ENCODE peak calls at places on chromosomes 5 and 9, in nine cellular contexts. One of them, this sample, is unnamed.

GRCh38 chr9:37262410-37262809 is 142.0 kb downstream of the ZCCHC7 start:
- DNase-seq in effector memory CD4-positive, alpha-beta T cell: no peak
- DNase-seq in A549: no peak
- DNase-seq in lung: no peak
- DNase-seq in OCI-LY7: no peak
- DNase-seq in colonic mucosa: no peak
- DNase-seq in tibial artery: no peak
- DNase-seq in astrocyte: no peak
- DNase-seq in aorta: no peak
- DNase-seq in this sample: no peak

GRCh38 chr5:175742290-175742994 is 84.6 kb downstream of the HRH2 start:
- DNase-seq in lung: no peak
- DNase-seq in colonic mucosa: no peak
- DNase-seq in aorta: no peak
- DNase-seq in A549: no peak
- DNase-seq in OCI-LY7: no peak
- DNase-seq in effector memory CD4-positive, alpha-beta T cell: no peak
- DNase-seq in astrocyte: no peak
- DNase-seq in tibial artery: no peak
- DNase-seq in this sample: no peak

GRCh38 chr9:91060520-91061343 is 259.1 kb downstream of the SYK start:
- DNase-seq in astrocyte: peak; percentile 96
- DNase-seq in lung: peak; percentile 76
- DNase-seq in aorta: no peak
- DNase-seq in effector memory CD4-positive, alpha-beta T cell: no peak
- DNase-seq in A549: peak; percentile 80
- DNase-seq in colonic mucosa: peak; percentile 44
- DNase-seq in tibial artery: peak; percentile 62
- DNase-seq in OCI-LY7: no peak
- DNase-seq in this sample: no peak

GRCh38 chr9:100492952-100493351 is 20.0 kb downstream of the TMEFF1 start:
- DNase-seq in astrocyte: peak; percentile 30
- DNase-seq in OCI-LY7: peak; percentile 33
- DNase-seq in lung: no peak
- DNase-seq in tibial artery: no peak
- DNase-seq in aorta: no peak
- DNase-seq in effector memory CD4-positive, alpha-beta T cell: no peak
- DNase-seq in A549: no peak
- DNase-seq in colonic mucosa: no peak
- DNase-seq in this sample: peak; percentile 30

GRCh38 chr9:126000731-126001580 is 253.8 kb downstream of the PBX3 start:
- DNase-seq in aorta: peak; percentile 47
- DNase-seq in A549: no peak
- DNase-seq in colonic mucosa: no peak
- DNase-seq in lung: no peak
- DNase-seq in tibial artery: no peak
- DNase-seq in OCI-LY7: no peak
- DNase-seq in effector memory CD4-positive, alpha-beta T cell: no peak
- DNase-seq in astrocyte: no peak
- DNase-seq in this sample: no peak

GRCh38 chr9:135889564-135890189 is 17.7 kb downstream of the CAMSAP1 start:
- DNase-seq in lung: no peak
- DNase-seq in OCI-LY7: no peak
- DNase-seq in colonic mucosa: no peak
- DNase-seq in astrocyte: no peak
- DNase-seq in tibial artery: no peak
- DNase-seq in A549: no peak
- DNase-seq in effector memory CD4-positive, alpha-beta T cell: no peak
- DNase-seq in aorta: no peak
- DNase-seq in this sample: no peak

GRCh38 chr9:115200711-115201505 is 83.0 kb upstream of the TNC start:
- DNase-seq in aorta: no peak
- DNase-seq in A549: no peak
- DNase-seq in colonic mucosa: no peak
- DNase-seq in astrocyte: peak; percentile 63
- DNase-seq in tibial artery: peak; percentile 40
- DNase-seq in OCI-LY7: no peak
- DNase-seq in effector memory CD4-positive, alpha-beta T cell: no peak
- DNase-seq in lung: no peak
- DNase-seq in this sample: no peak

GRCh38 chr5:758698-759053 is 25.9 kb downstream of the ZDHHC11B start:
- DNase-seq in astrocyte: no peak
- DNase-seq in tibial artery: no peak
- DNase-seq in effector memory CD4-positive, alpha-beta T cell: no peak
- DNase-seq in A549: no peak
- DNase-seq in lung: no peak
- DNase-seq in OCI-LY7: no peak
- DNase-seq in colonic mucosa: peak; percentile 27
- DNase-seq in aorta: peak; percentile 39
- DNase-seq in this sample: no peak

GRCh38 chr5:112860929-112861637 is at the start of gene SRP19:
- DNase-seq in lung: peak; percentile 95
- DNase-seq in tibial artery: peak; percentile 95
- DNase-seq in colonic mucosa: peak; percentile 95
- DNase-seq in OCI-LY7: peak; percentile 97
- DNase-seq in A549: peak; percentile 98
- DNase-seq in aorta: peak; percentile 97
- DNase-seq in astrocyte: peak; percentile 96
- DNase-seq in effector memory CD4-positive, alpha-beta T cell: peak; percentile 88
- DNase-seq in this sample: peak; percentile 97

GRCh38 chr5:16383544-16384057 is 82.0 kb downstream of the ZNF622 start:
- DNase-seq in aorta: no peak
- DNase-seq in lung: no peak
- DNase-seq in astrocyte: no peak
- DNase-seq in effector memory CD4-positive, alpha-beta T cell: no peak
- DNase-seq in tibial artery: no peak
- DNase-seq in OCI-LY7: no peak
- DNase-seq in A549: no peak
- DNase-seq in colonic mucosa: no peak
- DNase-seq in this sample: no peak

GRCh38 chr5:141172381-141173204 is at the start of gene PCDHB7:
- DNase-seq in colonic mucosa: no peak
- DNase-seq in A549: peak; percentile 25
- DNase-seq in tibial artery: no peak
- DNase-seq in effector memory CD4-positive, alpha-beta T cell: peak; percentile 3
- DNase-seq in astrocyte: no peak
- DNase-seq in lung: no peak
- DNase-seq in aorta: peak; percentile 44
- DNase-seq in OCI-LY7: peak; percentile 26
- DNase-seq in this sample: peak; percentile 49

GRCh38 chr9:112795946-112796345 is 45.4 kb downstream of the SNX30 start:
- DNase-seq in lung: no peak
- DNase-seq in astrocyte: peak; percentile 59
- DNase-seq in A549: no peak
- DNase-seq in tibial artery: no peak
- DNase-seq in effector memory CD4-positive, alpha-beta T cell: no peak
- DNase-seq in colonic mucosa: no peak
- DNase-seq in aorta: no peak
- DNase-seq in OCI-LY7: no peak
- DNase-seq in this sample: no peak

GRCh38 chr9:112792670-112793069 is 42.1 kb downstream of the SNX30 start:
- DNase-seq in aorta: no peak
- DNase-seq in colonic mucosa: no peak
- DNase-seq in A549: no peak
- DNase-seq in tibial artery: no peak
- DNase-seq in astrocyte: no peak
- DNase-seq in lung: no peak
- DNase-seq in OCI-LY7: no peak
- DNase-seq in effector memory CD4-positive, alpha-beta T cell: no peak
- DNase-seq in this sample: no peak

GRCh38 chr9:112793213-112793810 is 42.8 kb downstream of the SNX30 start:
- DNase-seq in aorta: peak; percentile 76
- DNase-seq in tibial artery: peak; percentile 37
- DNase-seq in lung: peak; percentile 69
- DNase-seq in colonic mucosa: peak; percentile 81
- DNase-seq in A549: peak; percentile 48
- DNase-seq in effector memory CD4-positive, alpha-beta T cell: peak; percentile 66
- DNase-seq in OCI-LY7: peak; percentile 80
- DNase-seq in astrocyte: peak; percentile 26
- DNase-seq in this sample: peak; percentile 65

DNA sequence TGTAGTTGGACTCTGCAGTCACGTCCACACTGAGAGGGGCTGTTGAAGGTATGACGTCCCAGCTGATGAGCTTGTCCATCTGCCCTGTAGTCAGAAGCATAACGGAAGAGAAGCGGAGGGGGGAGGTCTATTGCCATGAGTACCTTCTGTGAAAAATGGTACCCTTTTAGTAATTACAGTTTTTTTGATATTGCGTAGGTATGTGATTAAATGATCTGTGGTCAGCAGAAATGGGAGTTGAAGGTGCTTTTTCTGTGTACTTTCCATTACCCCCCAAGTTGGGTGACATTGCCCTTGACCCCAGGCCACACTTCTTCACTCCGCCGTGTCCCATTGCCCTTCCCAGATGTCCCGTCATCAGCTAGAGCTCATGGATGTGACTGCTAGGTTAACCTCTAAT is 45.9 kb downstream of the SNX30 start:
- DNase-seq in effector memory CD4-positive, alpha-beta T cell: no peak
- DNase-seq in aorta: no peak
- DNase-seq in OCI-LY7: no peak
- DNase-seq in A549: no peak
- DNase-seq in lung: no peak
- DNase-seq in colonic mucosa: no peak
- DNase-seq in astrocyte: no peak
- DNase-seq in tibial artery: no peak
- DNase-seq in this sample: no peak
- H3K9me3 ChIP-seq in effector memory CD4-positive, alpha-beta T cell: no peaks in the 10 kb centered on the region
- H3K9me3 ChIP-seq in aorta: no peaks in the 10 kb centered on the region
- H3K9me3 ChIP-seq in OCI-LY7: no peaks in the 10 kb centered on the region
- H3K9me3 ChIP-seq in A549: no peaks in the 10 kb centered on the region
- H3K9me3 ChIP-seq in lung: no peaks in the 10 kb centered on the region
- H3K9me3 ChIP-seq in colonic mucosa: no peaks in the 10 kb centered on the region
- H3K9me3 ChIP-seq in astrocyte: no peaks in the 10 kb centered on the region
- H3K9me3 ChIP-seq in tibial artery: no peaks in the 10 kb centered on the region
- H3K9me3 ChIP-seq in this sample: no peaks in the 10 kb centered on the region

GRCh38 chr9:83620841-83621636 is 1.9 kb upstream of the IDNK start:
- DNase-seq in A549: peak; percentile 63
- DNase-seq in colonic mucosa: peak; percentile 64
- DNase-seq in aorta: peak; percentile 51
- DNase-seq in astrocyte: peak; percentile 16
- DNase-seq in OCI-LY7: peak; percentile 67
- DNase-seq in tibial artery: peak; percentile 24
- DNase-seq in lung: no peak
- DNase-seq in effector memory CD4-positive, alpha-beta T cell: peak; percentile 12
- DNase-seq in this sample: peak; percentile 46
- H3K4me3 ChIP-seq in A549: no peak overlapping the region
- H3K4me3 ChIP-seq in colonic mucosa: peak overlapping the region; percentile 14
- H3K4me3 ChIP-seq in aorta: no peak overlapping the region
- H3K4me3 ChIP-seq in astrocyte: no peak overlapping the region
- H3K4me3 ChIP-seq in OCI-LY7: no peak overlapping the region
- H3K4me3 ChIP-seq in tibial artery: no peak overlapping the region
- H3K4me3 ChIP-seq in lung: no peak overlapping the region
- H3K4me3 ChIP-seq in effector memory CD4-positive, alpha-beta T cell: no peak overlapping the region
- H3K4me3 ChIP-seq in this sample: no peak overlapping the region

GRCh38 chr5:92951746-92952145 is 629.3 kb downstream of the NR2F1-AS1 start:
- DNase-seq in OCI-LY7: no peak
- DNase-seq in effector memory CD4-positive, alpha-beta T cell: no peak
- DNase-seq in A549: no peak
- DNase-seq in tibial artery: no peak
- DNase-seq in aorta: no peak
- DNase-seq in colonic mucosa: no peak
- DNase-seq in lung: no peak
- DNase-seq in astrocyte: no peak
- DNase-seq in this sample: no peak

GRCh38 chr5:92946546-92946945 is 634.5 kb downstream of the NR2F1-AS1 start:
- DNase-seq in lung: no peak
- DNase-seq in A549: no peak
- DNase-seq in OCI-LY7: no peak
- DNase-seq in astrocyte: no peak
- DNase-seq in effector memory CD4-positive, alpha-beta T cell: no peak
- DNase-seq in colonic mucosa: no peak
- DNase-seq in aorta: no peak
- DNase-seq in tibial artery: no peak
- DNase-seq in this sample: no peak

GRCh38 chr5:92956886-92957285 is 624.1 kb downstream of the NR2F1-AS1 start:
- DNase-seq in colonic mucosa: no peak
- DNase-seq in astrocyte: no peak
- DNase-seq in A549: no peak
- DNase-seq in effector memory CD4-positive, alpha-beta T cell: no peak
- DNase-seq in lung: no peak
- DNase-seq in tibial artery: no peak
- DNase-seq in aorta: no peak
- DNase-seq in OCI-LY7: no peak
- DNase-seq in this sample: no peak

DNA sequence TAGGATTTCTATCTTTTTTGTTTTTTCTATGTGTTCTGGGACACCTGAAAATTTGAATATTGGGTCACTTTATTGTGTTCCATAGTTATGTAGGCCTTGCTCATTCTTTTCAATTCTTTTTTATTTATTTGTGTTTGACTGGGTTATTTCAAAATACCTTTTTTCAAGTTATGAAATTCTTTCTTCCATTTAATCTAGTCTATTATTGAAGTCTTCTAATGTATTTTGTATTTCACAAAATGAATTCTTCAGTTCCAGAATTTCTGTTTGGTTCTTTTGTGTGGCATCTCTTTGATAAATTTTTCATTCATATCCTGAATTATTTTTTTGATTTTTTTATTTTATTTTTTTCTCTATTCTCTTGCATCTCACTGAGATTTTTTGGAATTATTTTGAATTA is 628.8 kb downstream of the NR2F1-AS1 start:
- DNase-seq in colonic mucosa: no peak
- DNase-seq in tibial artery: no peak
- DNase-seq in A549: no peak
- DNase-seq in lung: no peak
- DNase-seq in aorta: no peak
- DNase-seq in OCI-LY7: no peak
- DNase-seq in effector memory CD4-positive, alpha-beta T cell: no peak
- DNase-seq in astrocyte: no peak
- DNase-seq in this sample: no peak
- H3K9me3 ChIP-seq in colonic mucosa: no peaks in the 10 kb centered on the region
- H3K9me3 ChIP-seq in tibial artery: peaks cover 7% of the 10 kb centered on the region
- H3K9me3 ChIP-seq in A549: peaks cover 42% of the 10 kb centered on the region
- H3K9me3 ChIP-seq in lung: peaks cover 8% of the 10 kb centered on the region
- H3K9me3 ChIP-seq in aorta: peaks cover 3% of the 10 kb centered on the region
- H3K9me3 ChIP-seq in OCI-LY7: no peaks in the 10 kb centered on the region
- H3K9me3 ChIP-seq in effector memory CD4-positive, alpha-beta T cell: peaks cover 3% of the 10 kb centered on the region
- H3K9me3 ChIP-seq in astrocyte: no peaks in the 10 kb centered on the region
- H3K9me3 ChIP-seq in this sample: no peaks in the 10 kb centered on the region

GRCh38 chr9:95517559-95517933 is 775 bp upstream of the PTCH1 start:
- DNase-seq in lung: no peak
- DNase-seq in A549: no peak
- DNase-seq in astrocyte: no peak
- DNase-seq in tibial artery: no peak
- DNase-seq in colonic mucosa: no peak
- DNase-seq in effector memory CD4-positive, alpha-beta T cell: no peak
- DNase-seq in OCI-LY7: no peak
- DNase-seq in aorta: no peak
- DNase-seq in this sample: no peak
- H3K4me3 ChIP-seq in lung: no peak overlapping the region
- H3K4me3 ChIP-seq in A549: no peak overlapping the region
- H3K4me3 ChIP-seq in astrocyte: peak overlapping the region; percentile 67
- H3K4me3 ChIP-seq in tibial artery: no peak overlapping the region
- H3K4me3 ChIP-seq in colonic mucosa: peak overlapping the region; percentile 49
- H3K4me3 ChIP-seq in effector memory CD4-positive, alpha-beta T cell: no peak overlapping the region
- H3K4me3 ChIP-seq in OCI-LY7: no peak overlapping the region
- H3K4me3 ChIP-seq in aorta: no peak overlapping the region
- H3K4me3 ChIP-seq in this sample: no peak overlapping the region

DNA sequence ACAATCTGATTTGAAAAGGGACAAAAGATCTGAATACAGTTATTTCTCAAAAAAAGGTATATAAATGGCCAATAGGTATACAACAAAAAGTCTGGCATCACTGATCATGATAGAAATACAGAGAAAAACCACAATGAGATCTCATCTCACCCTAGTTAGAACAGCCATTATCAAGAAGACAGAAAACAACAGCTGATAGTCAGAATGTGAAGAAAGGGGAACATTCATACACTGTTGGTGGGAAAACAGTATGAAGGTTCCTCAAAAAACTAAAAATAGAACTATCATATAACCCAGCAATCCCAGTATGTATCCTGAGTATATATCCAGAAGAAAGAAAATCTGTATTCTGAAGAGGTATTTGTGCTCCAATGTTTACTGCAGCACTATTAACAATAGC is 75.7 kb upstream of the OR2K2 start:
- DNase-seq in lung: no peak
- DNase-seq in tibial artery: no peak
- DNase-seq in astrocyte: no peak
- DNase-seq in effector memory CD4-positive, alpha-beta T cell: no peak
- DNase-seq in A549: no peak
- DNase-seq in aorta: no peak
- DNase-seq in colonic mucosa: no peak
- DNase-seq in OCI-LY7: no peak
- DNase-seq in this sample: no peak
- H3K9me3 ChIP-seq in lung: peaks cover 3% of the 10 kb centered on the region
- H3K9me3 ChIP-seq in tibial artery: no peaks in the 10 kb centered on the region
- H3K9me3 ChIP-seq in astrocyte: no peaks in the 10 kb centered on the region
- H3K9me3 ChIP-seq in effector memory CD4-positive, alpha-beta T cell: peaks cover 9% of the 10 kb centered on the region
- H3K9me3 ChIP-seq in A549: peaks cover 42% of the 10 kb centered on the region
- H3K9me3 ChIP-seq in aorta: peaks cover 2% of the 10 kb centered on the region
- H3K9me3 ChIP-seq in colonic mucosa: no peaks in the 10 kb centered on the region
- H3K9me3 ChIP-seq in OCI-LY7: peaks cover 26% of the 10 kb centered on the region
- H3K9me3 ChIP-seq in this sample: no peaks in the 10 kb centered on the region

This sample was measured in MM.1S.